ENCODE peak calls at places on chromosome 12, in four cellular contexts. One of them, this sample, is unnamed.

GRCh38 chr12:21607701-21608100 is 3.1 kb upstream of the GYS2 start:
- DNase-seq in left ventricle myocardium inferior: no peak
- DNase-seq in lung: no peak
- DNase-seq in HEK293T: no peak
- DNase-seq in this sample: no peak

GRCh38 chr12:115774148-115774905 is 503.2 kb downstream of the MED13L start:
- DNase-seq in left ventricle myocardium inferior: no peak
- DNase-seq in lung: no peak
- DNase-seq in HEK293T: no peak
- DNase-seq in this sample: no peak

GRCh38 chr12:113742801-113743200 is 223.3 kb downstream of the RBM19 start:
- DNase-seq in left ventricle myocardium inferior: no peak
- DNase-seq in lung: no peak
- DNase-seq in HEK293T: no peak
- DNase-seq in this sample: no peak

GRCh38 chr12:48454675-48455074 is 17.7 kb upstream of the ANP32D start:
- DNase-seq in left ventricle myocardium inferior: no peak
- DNase-seq in lung: no peak
- DNase-seq in HEK293T: peak
- DNase-seq in this sample: no peak

GRCh38 chr12:68031174-68031573 is 41.9 kb downstream of the IFNG-AS1 start:
- DNase-seq in left ventricle myocardium inferior: no peak
- DNase-seq in lung: no peak
- DNase-seq in HEK293T: no peak
- DNase-seq in this sample: no peak

GRCh38 chr12:68119724-68120211 is 39.8 kb downstream of the IFNG start:
- DNase-seq in left ventricle myocardium inferior: no peak
- DNase-seq in lung: no peak
- DNase-seq in HEK293T: no peak
- DNase-seq in this sample: no peak

GRCh38 chr12:71303199-71303598 is 136.4 kb upstream of the LGR5 start:
- DNase-seq in left ventricle myocardium inferior: no peak
- DNase-seq in lung: no peak
- DNase-seq in HEK293T: no peak
- DNase-seq in this sample: no peak

GRCh38 chr12:65823481-65824313 is 586 bp upstream of the HMGA2 start:
- DNase-seq in left ventricle myocardium inferior: no peak
- DNase-seq in lung: no peak
- DNase-seq in HEK293T: peak
- DNase-seq in this sample: no peak

GRCh38 chr12:80636832-80637231 is 70.6 kb upstream of the MYF6 start:
- DNase-seq in left ventricle myocardium inferior: no peak
- DNase-seq in lung: no peak
- DNase-seq in HEK293T: no peak
- DNase-seq in this sample: peak

GRCh38 chr12:72236071-72236705 is 36.0 kb upstream of the TRHDE start:
- DNase-seq in left ventricle myocardium inferior: no peak
- DNase-seq in lung: no peak
- DNase-seq in HEK293T: no peak
- DNase-seq in this sample: no peak

GRCh38 chr12:54159140-54159539 is 29.6 kb downstream of the SMUG1 start:
- DNase-seq in left ventricle myocardium inferior: no peak
- DNase-seq in lung: no peak
- DNase-seq in HEK293T: peak
- DNase-seq in this sample: no peak

GRCh38 chr12:70408004-70408790 is 42.1 kb downstream of the KCNMB4 start:
- DNase-seq in left ventricle myocardium inferior: no peak
- DNase-seq in lung: no peak
- DNase-seq in HEK293T: no peak
- DNase-seq in this sample: no peak

GRCh38 chr12:47741340-47741703 is 16.0 kb upstream of the ENDOU start:
- DNase-seq in left ventricle myocardium inferior: peak
- DNase-seq in lung: peak
- DNase-seq in HEK293T: no peak
- DNase-seq in this sample: peak

GRCh38 chr12:2267624-2268477 is 215.1 kb downstream of the CACNA1C start:
- DNase-seq in left ventricle myocardium inferior: no peak
- DNase-seq in lung: no peak
- DNase-seq in HEK293T: no peak
- DNase-seq in this sample: peak

GRCh38 chr12:102095677-102096263 is 24.1 kb downstream of the NUP37 start:
- DNase-seq in left ventricle myocardium inferior: no peak
- DNase-seq in lung: no peak
- DNase-seq in HEK293T: peak
- DNase-seq in this sample: no peak